ENCODE peak calls at places on chromosomes 5 and 9, in five cellular contexts. Z, A, L, H and B are unnamed samples.

GRCh38 chr9:38697901-38698300 is 22.0 kb downstream of the FAM240B start:
- DNase-seq in Z (no peak), A (no peak), L (peak), H (no peak), B (no peak)

GRCh38 chr5:178531786-178532185 is 58.4 kb downstream of the COL23A1 start:
- DNase-seq in Z (no peak), A (no peak), L (no peak), H (no peak), B (no peak)

GRCh38 chr9:80410106-80410505 is 838.3 kb downstream of the TLE4 start:
- DNase-seq in Z (peak), A (no peak), L (no peak), H (no peak), B (peak)

GRCh38 chr9:77725820-77726219 is 77.7 kb upstream of the GNA14 start:
- DNase-seq in Z (no peak), A (no peak), L (no peak), H (no peak), B (no peak)

GRCh38 chr9:133742849-133743444 is 4.8 kb upstream of the SARDH start:
- DNase-seq in Z (peak), A (peak), L (peak), H (peak), B (peak)

GRCh38 chr5:61139094-61139873 is 23.0 kb downstream of the SMIM15 start:
- DNase-seq in Z (peak), A (no peak), L (no peak), H (no peak), B (peak)

GRCh38 chr9:71303351-71303750 is 181.9 kb upstream of the TRPM3 start:
- DNase-seq in Z (no peak), A (no peak), L (no peak), H (no peak), B (no peak)

GRCh38 chr9:87570000-87570834 is 72.5 kb downstream of the DAPK1 start:
- DNase-seq in Z (no peak), A (no peak), L (peak), H (no peak), B (no peak)

GRCh38 chr5:153539983-153540382 is 49.5 kb downstream of the GRIA1 start:
- DNase-seq in Z (no peak), A (no peak), L (no peak), H (no peak), B (no peak)